ENCODE peak calls at places on chromosome 9, in four cellular contexts. N is fibroblast of lung, X is ovary, D is tibial nerve. E is an unnamed sample. For H3K4me1, the result is how much of the 10 kb centered on the place peaks cover.

GRCh38 chr9:33476503-33476902 is 2.8 kb upstream of the NOL6 start:
- DNase-seq in X (no peak), D (no peak), N (no peak), E (no peak)

GRCh38 chr9:97386733-97387503 is 25.0 kb upstream of the TDRD7 start:
- DNase-seq in N (peak), X (peak), D (peak), E (peak)

GRCh38 chr9:21801683-21802417 is 586 bp upstream of the MTAP start:
- DNase-seq in X (peak), N (peak), D (peak), E (peak)

GRCh38 chr9:125663127-125663526 is 43.9 kb downstream of the MAPKAP1 start:
- DNase-seq in N (peak), D (no peak), X (no peak), E (no peak)

GRCh38 chr9:97388721-97389238 is 23.1 kb upstream of the TDRD7 start:
- DNase-seq in N (no peak), D (no peak), X (no peak), E (no peak)

GRCh38 chr9:84839538-84839937 is 170.0 kb downstream of the NTRK2 start:
- DNase-seq in D (no peak), X (no peak), N (no peak), E (no peak)

GRCh38 chr9:87662808-87663528 is 63.0 kb upstream of the CTSL start:
- DNase-seq in D (peak), X (peak), N (peak), E (peak)

GRCh38 chr9:89721971-89722530 is 117.2 kb downstream of the GADD45G start:
- DNase-seq in X (no peak), N (no peak), D (no peak), E (no peak)

GRCh38 chr9:130232899-130233586 is 32.5 kb upstream of the HMCN2 start:
- DNase-seq in N (no peak), D (no peak), X (peak), E (no peak)

GRCh38 chr9:78788101-78788500 is 491.2 kb downstream of the PSAT1 start:
- DNase-seq in N (peak), D (no peak), X (no peak), E (no peak)

GRCh38 chr9:38641985-38642864 is 21.8 kb upstream of the ANKRD18A start:
- DNase-seq in X (no peak), N (peak), D (no peak), E (no peak)

GRCh38 chr9:97284798-97285197 is 22.7 kb upstream of the CCDC180 start:
- DNase-seq in N (no peak), X (no peak), D (no peak), E (no peak)

GRCh38 chr9:88534456-88535225 is at the start of gene NXNL2:
- DNase-seq in N (peak), X (peak), D (peak), E (peak)

GRCh38 chr9:122835313-122835731 is 6.9 kb upstream of the PDCL start:
- DNase-seq in N (no peak), D (no peak), X (no peak), E (no peak)

GRCh38 chr9:127199001-127199791 is 65.4 kb upstream of the GARNL3 start:
- DNase-seq in N (peak), D (peak), X (peak), E (peak)

GRCh38 chr9:131503626-131504465 is 1.1 kb downstream of the POMT1 start:
- DNase-seq in N (peak), D (no peak), X (no peak), E (peak)

GRCh38 chr9:76576344-76576743 is 117.4 kb downstream of the GCNT1 start:
- DNase-seq in X (no peak), D (no peak), N (peak), E (peak)

GRCh38 chr9:124594215-124594614 is 87.0 kb upstream of the NR5A1 start:
- DNase-seq in N (no peak), D (no peak), X (no peak), E (no peak)
- H3K4me3 ChIP-seq in N (no peak), D (no peak), X (no peak), E (no peak)

GRCh38 chr9:2338770-2339169 is 282.8 kb upstream of the VLDLR start:
- DNase-seq in X (no peak), D (no peak), N (no peak), E (no peak)

GRCh38 chr9:2335260-2335659 is 286.3 kb upstream of the VLDLR start:
- DNase-seq in X (no peak), N (no peak), D (no peak), E (no peak)

GRCh38 chr9:2337131-2337530 is 284.5 kb upstream of the VLDLR start:
- DNase-seq in D (no peak), N (no peak), X (no peak), E (no peak)

GRCh38 chr9:2337602-2338001 is 284.0 kb upstream of the VLDLR start:
- DNase-seq in X (no peak), N (no peak), D (peak), E (peak)

GRCh38 chr9:2336055-2336454 is 285.5 kb upstream of the VLDLR start:
- DNase-seq in N (peak), D (no peak), X (no peak), E (no peak)
- TF ChIP-seq CTCF in N (peak), D (no peak), X (no peak), E (no peak)

GRCh38 chr9:93992830-93993229 is 37.7 kb upstream of the BARX1 start:
- DNase-seq in D (no peak), X (no peak), N (no peak), E (no peak)
- H3K4me1 ChIP-seq in D (under half), X (under half), N (under half), E (under half)

DNA sequence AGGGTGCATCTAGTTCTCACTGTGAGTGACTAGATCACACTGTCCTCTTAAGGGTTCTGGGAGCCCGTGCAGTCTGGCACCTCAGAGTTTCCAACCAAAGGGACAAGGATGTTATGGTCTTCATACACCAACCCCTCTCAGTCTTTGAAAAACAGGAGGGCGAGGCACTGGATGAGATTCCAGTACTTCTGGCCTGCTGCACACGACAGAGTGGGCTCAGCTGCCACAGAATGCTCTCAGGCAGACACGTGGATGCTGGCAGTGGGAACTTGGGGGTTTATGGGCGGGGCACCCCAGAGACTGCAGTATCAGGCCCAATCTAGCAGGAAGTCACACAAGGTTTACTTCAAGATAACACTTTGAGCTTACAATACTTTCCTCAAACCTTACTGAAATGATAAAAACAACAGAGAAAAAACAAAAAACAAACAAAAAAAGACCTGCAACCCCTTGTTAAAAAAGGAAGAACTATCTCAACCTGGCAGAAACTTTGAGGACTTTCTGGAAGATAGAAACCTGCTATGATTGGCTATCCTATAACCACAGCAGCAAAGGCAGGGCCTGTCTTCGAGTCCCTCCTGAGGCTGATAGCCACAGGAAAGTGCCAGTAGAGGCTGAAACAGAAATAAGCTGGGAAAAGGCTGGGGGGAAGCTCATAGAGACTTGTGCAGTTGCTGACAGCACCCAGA is 28.3 kb upstream of the TGFBR1 start:
- DNase-seq in D (no peak), N (no peak), X (no peak), E (no peak)
- H3K4me3 ChIP-seq in D (no peak), N (no peak), X (no peak), E (no peak)

DNA sequence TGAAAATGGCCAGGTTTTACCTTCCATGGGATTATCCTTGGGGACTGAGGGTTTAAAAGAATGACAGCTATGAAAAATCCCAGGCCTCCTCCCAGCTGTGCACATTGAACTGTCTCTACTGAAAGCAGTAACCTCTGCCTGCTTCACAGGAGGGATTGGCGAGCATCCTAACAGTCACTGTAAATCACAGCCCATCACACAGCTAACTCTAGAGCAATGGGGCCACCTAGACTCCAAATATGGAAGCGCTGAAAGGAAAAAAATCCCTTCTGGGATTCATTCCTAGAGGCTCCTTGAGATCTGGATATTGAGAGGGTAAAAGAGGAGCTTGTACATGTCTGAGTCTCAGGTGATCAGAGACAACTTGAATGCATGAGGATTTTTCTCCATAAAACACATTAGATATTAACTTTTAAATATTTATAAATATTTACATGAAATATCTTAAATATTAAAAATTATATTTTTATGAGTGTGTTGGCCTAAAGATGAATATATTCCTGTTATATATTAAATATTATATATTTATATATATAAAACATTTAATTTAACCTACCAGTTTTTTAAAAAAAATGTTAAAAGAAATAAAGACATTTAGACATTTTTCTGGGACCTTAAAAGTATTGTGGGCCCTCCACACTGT is 133.8 kb upstream of the SLC24A2 start:
- DNase-seq in D (no peak), X (peak), N (peak), E (peak)
- TF ChIP-seq CTCF in D (peak), X (no peak), N (peak), E (no peak)

DNA sequence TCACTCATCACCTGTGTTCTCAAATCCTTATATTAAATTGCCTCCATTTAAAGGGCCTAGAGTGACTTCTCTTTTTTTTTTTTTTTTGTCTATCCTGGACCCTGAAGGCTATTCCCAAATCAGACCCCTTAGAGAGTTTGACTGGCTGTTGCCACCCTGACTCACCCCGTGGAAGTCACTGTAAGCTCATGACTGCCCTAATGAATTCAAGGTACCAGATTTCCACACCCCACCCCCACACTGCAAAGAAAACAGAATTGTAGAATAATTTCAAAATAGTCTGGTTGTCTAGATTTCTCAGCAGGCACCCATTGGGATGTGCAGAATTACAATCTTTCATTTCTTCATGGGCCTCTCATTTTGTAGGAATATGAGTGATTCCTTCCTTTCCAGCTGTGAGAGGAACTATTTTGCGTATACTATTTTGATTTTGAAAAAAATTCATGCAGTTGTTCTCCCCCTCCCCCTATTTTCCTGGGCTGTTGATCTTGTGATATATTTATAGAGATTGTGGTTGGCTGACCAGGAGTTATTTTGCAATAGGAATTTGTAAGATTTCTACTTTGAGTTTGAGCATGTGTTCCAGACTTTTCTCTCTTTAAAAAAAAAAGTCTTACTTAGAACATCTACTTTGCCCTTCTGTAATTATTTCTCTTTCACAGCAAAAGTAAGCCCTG is 79.1 kb downstream of the ZNF618 start:
- DNase-seq in N (peak), X (no peak), D (peak), E (no peak)
- H3K4me1 ChIP-seq in N (under half), X (under half), D (under half), E (under half)

GRCh38 chr9:137198051-137198747 is 2.3 kb downstream of the TPRN start:
- DNase-seq in X (no peak), N (no peak), D (no peak), E (no peak)
- H3K4me3 ChIP-seq in X (no peak), N (no peak), D (peak), E (peak)

GRCh38 chr9:35385042-35385441 is 104.9 kb upstream of the RUSC2 start:
- DNase-seq in D (no peak), N (peak), X (no peak), E (no peak)
- TF ChIP-seq CTCF in D (peak), N (peak), X (no peak), E (peak)

GRCh38 chr9:121648799-121649198 is 2.6 kb upstream of the DAB2IP start:
- DNase-seq in N (no peak), D (no peak), X (no peak), E (no peak)
- H3K4me1 ChIP-seq in N (under half), D (under half), X (under half), E (half or more)